ENCODE peak calls at places on chromosomes 13 and 19, in nine cellular contexts. X, T, W, L, G, N, E, F and M are unnamed samples.

GRCh38 chr19:10352764-10353671 is 13.6 kb upstream of the ICAM3 start:
- DNase-seq in X (no peak), T (no peak), W (no peak), L (no peak), G (no peak), N (no peak), E (no peak), F (peak; percentile 55), M (no peak)

GRCh38 chr13:43961909-43962308 is 82.2 kb downstream of the LACC1 start:
- DNase-seq in X (no peak), T (no peak), W (no peak), L (no peak), G (no peak), N (no peak), E (no peak), F (no peak), M (no peak)

GRCh38 chr13:107289540-107289939 is 721.6 kb upstream of the ARGLU1 start:
- DNase-seq in X (no peak), T (peak; percentile 81), W (no peak), L (no peak), G (no peak), N (no peak), E (no peak), F (no peak), M (no peak)

GRCh38 chr19:35986664-35987570 is 8.1 kb upstream of the SDHAF1 start:
- DNase-seq in X (no peak), T (no peak), W (no peak), L (no peak), G (peak; percentile 55), N (no peak), E (no peak), F (no peak), M (no peak)

GRCh38 chr13:22773475-22773874 is 407.3 kb upstream of the SGCG start:
- DNase-seq in X (no peak), T (no peak), W (no peak), L (no peak), G (no peak), N (no peak), E (no peak), F (no peak), M (no peak)

GRCh38 chr19:36100476-36100875 is 10.5 kb upstream of the OVOL3 start:
- DNase-seq in X (no peak), T (no peak), W (no peak), L (no peak), G (no peak), N (no peak), E (no peak), F (no peak), M (no peak)

GRCh38 chr19:50567052-50567841 is 988 bp downstream of the LRRC4B start:
- DNase-seq in X (no peak), T (no peak), W (no peak), L (no peak), G (no peak), N (no peak), E (peak; percentile 20), F (no peak), M (no peak)

GRCh38 chr13:106415971-106416370 is 119.5 kb downstream of the EFNB2 start:
- DNase-seq in X (no peak), T (no peak), W (no peak), L (no peak), G (no peak), N (no peak), E (no peak), F (no peak), M (no peak)

GRCh38 chr19:50046649-50047503 is 21.1 kb downstream of the ZNF473 start:
- DNase-seq in X (no peak), T (peak; percentile 18), W (no peak), L (peak; percentile 27), G (peak; percentile 66), N (no peak), E (no peak), F (no peak), M (no peak)

GRCh38 chr19:12687496-12688196 is at the start of gene GNG14:
- DNase-seq in X (no peak), T (no peak), W (no peak), L (no peak), G (no peak), N (no peak), E (no peak), F (no peak), M (no peak)

GRCh38 chr13:50161052-50161451 is 145.8 kb downstream of the KCNRG start:
- DNase-seq in X (no peak), T (peak; percentile 56), W (no peak), L (no peak), G (no peak), N (peak; percentile 5), E (no peak), F (no peak), M (no peak)

GRCh38 chr13:77062097-77062496 is 35.1 kb upstream of the FBXL3 start:
- DNase-seq in X (no peak), T (peak; percentile 67), W (no peak), L (no peak), G (no peak), N (no peak), E (no peak), F (no peak), M (peak; percentile 7)

GRCh38 chr13:109212630-109213029 is 573.8 kb downstream of the IRS2 start:
- DNase-seq in X (no peak), T (no peak), W (no peak), L (no peak), G (no peak), N (no peak), E (no peak), F (no peak), M (no peak)

GRCh38 chr19:35937345-35938281 is 1.4 kb downstream of the LRFN3 start:
- DNase-seq in X (no peak), T (no peak), W (no peak), L (no peak), G (no peak), N (no peak), E (peak; percentile 37), F (no peak), M (no peak)

GRCh38 chr19:44611812-44612295 is 1.5 kb upstream of the IGSF23 start:
- DNase-seq in X (no peak), T (no peak), W (no peak), L (no peak), G (no peak), N (no peak), E (no peak), F (no peak), M (no peak)

GRCh38 chr19:45754323-45754722 is 14.7 kb downstream of the SIX5 start:
- DNase-seq in X (no peak), T (no peak), W (no peak), L (no peak), G (no peak), N (no peak), E (no peak), F (no peak), M (no peak)

GRCh38 chr19:45752639-45753038 is 16.4 kb downstream of the SIX5 start:
- DNase-seq in X (no peak), T (no peak), W (no peak), L (no peak), G (no peak), N (no peak), E (no peak), F (no peak), M (no peak)

GRCh38 chr19:45757696-45758095 is 11.4 kb downstream of the SIX5 start:
- DNase-seq in X (no peak), T (no peak), W (no peak), L (no peak), G (no peak), N (no peak), E (no peak), F (no peak), M (no peak)

GRCh38 chr19:45758921-45759320 is 10.1 kb downstream of the SIX5 start:
- DNase-seq in X (no peak), T (no peak), W (no peak), L (no peak), G (no peak), N (no peak), E (no peak), F (no peak), M (no peak)

GRCh38 chr19:45753548-45753947 is 15.5 kb downstream of the SIX5 start:
- DNase-seq in X (no peak), T (no peak), W (no peak), L (no peak), G (no peak), N (no peak), E (no peak), F (no peak), M (no peak)
- TF ChIP-seq CTCF in X (peak; percentile 31), T (peak; percentile 13), W (no peak), L (no peak), G (no peak), N (no peak), E (no peak), F (no peak), M (peak; percentile 18)

DNA sequence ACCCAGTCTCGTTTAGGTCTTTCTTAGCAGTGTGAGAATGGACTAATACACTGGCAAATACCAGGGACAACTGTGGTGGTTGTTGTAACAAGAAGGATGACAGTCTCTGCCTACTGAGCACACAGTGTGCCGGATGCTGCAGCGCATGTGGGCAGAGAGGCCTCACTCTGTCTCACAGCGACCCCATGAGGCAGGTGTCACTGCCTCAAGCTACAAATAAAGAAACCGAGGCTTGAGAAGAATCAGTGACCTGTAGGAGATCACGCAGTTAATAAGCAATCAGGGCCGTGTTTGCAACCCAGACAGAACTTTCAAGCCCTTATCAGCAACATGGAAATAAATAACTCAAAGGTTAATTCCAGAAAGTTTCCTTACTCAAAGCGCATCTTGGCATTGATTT is 40.5 kb upstream of the GAS6 start:
- DNase-seq in X (no peak), T (peak; percentile 43), W (no peak), L (no peak), G (no peak), N (no peak), E (peak; percentile 59), F (no peak), M (no peak)
- TF ChIP-seq CTCF in X (peak; percentile 49), T (peak; percentile 58), W (peak; percentile 54), L (peak; percentile 30), G (peak; percentile 58), N (peak; percentile 35), E (peak; percentile 54), F (peak; percentile 50), M (peak; percentile 63)

DNA sequence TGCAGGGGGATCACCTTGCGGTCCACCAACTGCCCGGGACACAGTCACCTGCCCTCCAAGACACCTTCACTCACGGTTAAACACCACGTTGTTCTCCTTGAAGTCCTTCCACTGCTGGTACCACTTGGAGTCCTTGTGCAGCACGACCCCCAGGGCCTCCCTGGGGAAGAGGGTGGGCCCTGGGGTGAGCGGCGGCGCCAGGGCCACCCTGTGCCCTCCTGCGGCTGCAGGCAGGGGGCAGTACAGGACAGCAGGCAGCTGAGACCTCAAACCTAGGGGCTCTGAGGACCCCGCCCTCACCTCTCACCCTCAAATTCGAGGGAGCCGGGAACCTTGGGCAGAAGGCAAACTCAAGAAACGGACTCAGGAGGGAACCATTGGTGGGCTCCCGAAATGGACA is 7.5 kb upstream of the CTXN1 start:
- DNase-seq in X (no peak), T (no peak), W (no peak), L (no peak), G (no peak), N (no peak), E (no peak), F (no peak), M (no peak)
- TF ChIP-seq CTCF in X (peak; percentile 45), T (peak; percentile 14), W (peak; percentile 41), L (no peak), G (no peak), N (peak; percentile 7), E (no peak), F (peak; percentile 31), M (peak; percentile 68)

DNA sequence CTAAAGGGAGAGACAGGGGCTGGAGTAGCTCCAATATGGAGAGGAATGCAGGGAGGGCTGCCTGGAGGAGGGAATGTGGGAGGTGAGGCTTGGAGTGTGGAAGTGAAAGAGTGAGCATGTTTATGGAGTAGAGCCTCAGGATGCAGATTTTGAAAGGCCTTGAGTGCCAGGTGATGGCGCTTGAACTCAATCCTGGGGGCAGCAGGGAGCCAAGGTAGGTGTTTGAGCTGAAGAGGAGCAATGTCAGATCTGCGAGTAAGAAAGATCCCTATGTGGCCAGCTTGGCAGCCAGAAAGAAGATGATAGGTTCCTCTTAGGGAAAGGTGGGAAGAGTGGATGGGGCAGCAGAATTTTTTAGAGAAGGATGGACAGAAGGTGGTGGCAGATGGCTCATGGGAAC is 40.3 kb downstream of the CYP4F22 start:
- DNase-seq in X (no peak), T (no peak), W (no peak), L (no peak), G (no peak), N (no peak), E (no peak), F (no peak), M (no peak)
- TF ChIP-seq CTCF in X (no peak), T (no peak), W (no peak), L (no peak), G (no peak), N (no peak), E (no peak), F (no peak), M (no peak)